ENCODE peak calls at places on chromosomes 2 and 18, in eight cellular contexts. C is CD4-positive, CD25-positive, alpha-beta regulatory T cell; Q is brain microvascular endothelial cell; V is endothelial cell of umbilical vein; O is CD8-positive, alpha-beta memory T cell; R is colonic mucosa; P is effector memory CD4-positive, alpha-beta T cell; D is hepatocyte. G is an unnamed sample. For H3K27me3, the result is how much of the 10 kb centered on the place peaks cover.

GRCh38 chr18:48161201-48161910 is 230.9 kb upstream of the SMAD2 start:
- DNase-seq in O (no peak), P (peak), C (peak), Q (peak), D (peak), V (peak), R (peak), G (peak)

GRCh38 chr2:85303780-85304531 is 23.8 kb downstream of the TGOLN2 start:
- DNase-seq in R (no peak), P (no peak), V (no peak), D (no peak), Q (no peak), C (no peak), O (no peak), G (no peak)

GRCh38 chr18:42614619-42615293 is 500.7 kb downstream of the RIT2 start:
- DNase-seq in Q (peak), P (no peak), V (peak), O (no peak), D (peak), C (no peak), R (no peak), G (no peak)

GRCh38 chr2:74369976-74370375 is 10.1 kb downstream of the DCTN1 start:
- DNase-seq in O (no peak), R (no peak), V (no peak), C (no peak), D (no peak), P (no peak), Q (no peak), G (no peak)

GRCh38 chr2:8615252-8616083 is 66.4 kb upstream of the ID2 start:
- DNase-seq in D (no peak), R (no peak), Q (no peak), C (no peak), V (no peak), P (no peak), O (no peak), G (no peak)

GRCh38 chr18:52694804-52695203 is 354.8 kb downstream of the DCC start:
- DNase-seq in O (no peak), V (no peak), R (no peak), C (no peak), D (peak), Q (peak), P (no peak), G (no peak)

GRCh38 chr18:48879008-48879431 is 71.7 kb downstream of the SMAD7 start:
- DNase-seq in Q (no peak), O (no peak), D (peak), V (no peak), P (no peak), C (no peak), R (no peak), G (no peak)

GRCh38 chr18:60339018-60339417 is 33.6 kb downstream of the MC4R start:
- DNase-seq in P (no peak), R (no peak), V (no peak), D (no peak), O (no peak), C (no peak), Q (no peak), G (no peak)

GRCh38 chr2:17518212-17519154 is at the start of gene RAD51AP2:
- DNase-seq in Q (peak), D (peak), R (peak), P (no peak), C (peak), V (peak), O (no peak), G (peak)

GRCh38 chr2:224802407-224802806 is 86.2 kb upstream of the CCDC195 start:
- DNase-seq in C (no peak), R (no peak), P (no peak), O (no peak), Q (peak), V (peak), D (no peak), G (peak)

GRCh38 chr2:22397847-22398246 is 987.1 kb upstream of the KLHL29 start:
- DNase-seq in Q (no peak), P (no peak), O (no peak), D (no peak), R (no peak), V (no peak), C (no peak), G (no peak)

GRCh38 chr2:86176583-86176982 is 18.7 kb downstream of the IMMT start:
- DNase-seq in C (no peak), D (no peak), O (no peak), R (no peak), V (no peak), P (no peak), Q (no peak), G (no peak)

GRCh38 chr2:173010233-173010632 is 65.4 kb upstream of the MAP3K20 start:
- DNase-seq in C (no peak), P (no peak), V (no peak), R (no peak), Q (no peak), O (no peak), D (no peak), G (no peak)

GRCh38 chr18:74496508-74497307 is 545 bp downstream of the CNDP2 start:
- DNase-seq in C (peak), P (no peak), V (no peak), D (peak), R (peak), O (peak), Q (peak), G (peak)

GRCh38 chr2:229927817-229928321 is 5.6 kb downstream of the FBXO36 start:
- DNase-seq in O (no peak), V (peak), D (no peak), Q (no peak), C (no peak), P (no peak), R (no peak), G (no peak)

GRCh38 chr2:229728360-229728759 is 14.0 kb upstream of the DNER start:
- DNase-seq in Q (no peak), D (no peak), V (no peak), O (no peak), R (no peak), P (no peak), C (no peak), G (no peak)

GRCh38 chr2:86426271-86426670 is 14.9 kb upstream of the KDM3A start:
- DNase-seq in V (no peak), R (no peak), O (no peak), D (no peak), C (no peak), P (no peak), Q (no peak), G (no peak)

GRCh38 chr2:66596229-66596628 is 161.3 kb downstream of the MEIS1 start:
- DNase-seq in Q (no peak), V (no peak), R (no peak), C (no peak), P (no peak), O (no peak), D (no peak), G (no peak)

GRCh38 chr18:10078053-10078452 is 164.2 kb downstream of the VAPA start:
- DNase-seq in Q (no peak), P (no peak), R (no peak), C (no peak), O (no peak), D (peak), V (no peak), G (no peak)

GRCh38 chr2:8217366-8218125 is 464.3 kb upstream of the ID2 start:
- DNase-seq in P (no peak), O (no peak), V (no peak), D (no peak), Q (no peak), R (no peak), C (no peak), G (no peak)

GRCh38 chr2:235005603-235006259 is 53.9 kb downstream of the SH3BP4 start:
- DNase-seq in D (peak), R (peak), C (no peak), O (no peak), Q (no peak), V (peak), P (no peak), G (no peak)

GRCh38 chr2:146874260-146874658 is 970.6 kb upstream of the ACVR2A start:
- DNase-seq in P (no peak), V (peak), D (no peak), R (no peak), O (no peak), Q (peak), C (no peak), G (peak)

GRCh38 chr18:42736074-42736473 is 379.4 kb downstream of the RIT2 start:
- DNase-seq in O (no peak), Q (no peak), D (no peak), C (no peak), P (no peak), V (no peak), R (no peak), G (no peak)

GRCh38 chr2:46489430-46489829 is 10.1 kb downstream of the TMEM247 start:
- DNase-seq in P (no peak), C (no peak), V (no peak), R (no peak), Q (no peak), D (no peak), O (no peak), G (no peak)

GRCh38 chr2:190655570-190655969 is 6.7 kb downstream of the NAB1 start:
- DNase-seq in R (no peak), P (no peak), Q (no peak), D (no peak), C (no peak), V (no peak), O (no peak), G (no peak)

GRCh38 chr18:62634991-62635630 is 80.2 kb upstream of the PHLPP1 start:
- DNase-seq in P (no peak), O (no peak), C (no peak), D (no peak), V (no peak), Q (no peak), R (no peak), G (no peak)

GRCh38 chr18:7094432-7094831 is 23.2 kb downstream of the LAMA1 start:
- DNase-seq in Q (no peak), P (no peak), D (no peak), R (no peak), V (no peak), C (no peak), O (no peak), G (no peak)

GRCh38 chr18:7102131-7102530 is 15.5 kb downstream of the LAMA1 start:
- DNase-seq in O (no peak), V (no peak), P (no peak), R (no peak), Q (no peak), C (no peak), D (no peak), G (no peak)

DNA sequence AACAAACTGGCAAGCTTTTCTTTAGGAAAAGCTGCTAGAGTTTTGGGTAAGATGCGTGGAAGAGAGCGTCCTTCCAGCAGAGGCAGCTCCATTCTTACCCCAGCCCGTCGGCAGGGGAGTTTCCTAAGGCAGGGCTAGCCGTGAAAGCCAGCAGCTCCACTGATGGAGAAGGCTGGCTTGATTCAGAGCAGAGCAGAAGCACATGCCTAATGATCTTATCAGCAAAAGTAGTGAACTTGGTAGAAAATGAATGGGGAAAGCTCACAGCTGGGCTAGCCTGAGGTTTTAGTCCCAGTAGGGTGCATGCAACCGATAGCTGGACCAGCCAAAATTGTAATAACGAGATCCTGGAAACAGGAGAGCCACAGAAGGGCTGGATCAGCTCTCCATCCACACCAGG is 20.8 kb downstream of the LAMA1 start:
- DNase-seq in R (no peak), P (no peak), V (no peak), O (no peak), D (no peak), C (no peak), Q (no peak), G (no peak)
- H3K27ac ChIP-seq in R (no peak), P (no peak), V (no peak), O (no peak), D (no peak), C (no peak), Q (no peak), G (no peak)

GRCh38 chr2:16181741-16182090 is 241.4 kb downstream of the MYCN start:
- DNase-seq in C (no peak), P (no peak), R (no peak), D (no peak), O (no peak), V (no peak), Q (no peak), G (no peak)

GRCh38 chr2:16181062-16181740 is 240.9 kb downstream of the MYCN start:
- DNase-seq in D (no peak), O (no peak), Q (no peak), P (no peak), R (no peak), V (no peak), C (no peak), G (no peak)

GRCh38 chr2:16178551-16179130 is 238.3 kb downstream of the MYCN start:
- DNase-seq in Q (no peak), P (no peak), C (no peak), V (no peak), D (no peak), O (no peak), R (no peak), G (no peak)

GRCh38 chr2:16179701-16180402 is 239.5 kb downstream of the MYCN start:
- DNase-seq in C (no peak), Q (no peak), D (peak), O (no peak), P (no peak), R (no peak), V (no peak), G (no peak)

DNA sequence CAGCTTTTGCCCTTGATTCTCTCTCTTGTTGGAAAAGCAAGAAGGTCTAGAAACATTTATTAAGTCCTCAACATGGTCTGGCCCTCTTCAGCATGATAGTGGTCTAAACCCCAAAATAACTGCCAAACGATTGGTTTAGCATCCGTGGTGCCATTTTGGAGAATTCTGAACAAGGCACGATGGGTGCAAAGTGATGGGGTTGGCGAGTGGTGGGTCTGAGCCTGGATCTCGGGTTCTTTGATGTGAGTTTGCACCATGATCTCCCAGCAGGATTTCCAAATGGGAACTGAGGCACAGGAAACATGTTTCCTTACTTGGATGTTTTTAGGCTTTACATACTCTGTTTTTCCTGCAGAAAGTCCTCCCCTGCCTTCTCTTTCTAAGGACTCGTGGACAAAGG is 240.3 kb downstream of the MYCN start:
- DNase-seq in C (no peak), O (no peak), R (no peak), P (no peak), D (no peak), Q (no peak), V (no peak), G (no peak)
- H3K27me3 ChIP-seq in C (under half), O (under half), R (under half), P (under half), D (under half), Q (under half), V (under half), G (under half)

GRCh38 chr2:119820275-119820674 is 60.6 kb downstream of the PTPN4 start:
- DNase-seq in P (no peak), O (no peak), Q (peak), C (no peak), V (peak), D (peak), R (no peak), G (peak)
- H3K27ac ChIP-seq in P (no peak), O (no peak), Q (no peak), C (no peak), V (peak), D (no peak), R (no peak), G (peak)

DNA sequence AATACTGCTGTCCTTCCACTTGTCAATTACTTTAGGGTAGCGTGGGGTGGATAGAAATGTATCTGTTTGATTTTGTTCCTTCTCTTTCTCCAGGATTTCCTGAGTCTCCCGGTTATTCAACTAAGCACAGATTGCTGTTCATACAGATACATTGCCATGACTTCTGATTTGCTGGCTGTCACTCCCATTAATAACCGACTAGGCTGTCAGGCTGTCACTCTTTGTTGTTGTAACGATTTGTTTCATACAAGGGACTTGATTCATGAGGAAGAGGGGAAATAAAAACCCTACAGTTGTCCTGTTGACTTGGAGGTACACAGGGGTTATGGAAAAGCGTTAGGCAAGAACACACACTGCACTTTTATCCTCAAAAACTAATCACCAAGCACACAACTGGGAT is 302.7 kb upstream of the SMIM21 start:
- DNase-seq in R (no peak), O (no peak), Q (no peak), V (no peak), C (no peak), D (no peak), P (no peak), G (no peak)
- H3K27me3 ChIP-seq in R (under half), O (under half), Q (under half), V (under half), C (under half), D (under half), P (under half), G (under half)

DNA sequence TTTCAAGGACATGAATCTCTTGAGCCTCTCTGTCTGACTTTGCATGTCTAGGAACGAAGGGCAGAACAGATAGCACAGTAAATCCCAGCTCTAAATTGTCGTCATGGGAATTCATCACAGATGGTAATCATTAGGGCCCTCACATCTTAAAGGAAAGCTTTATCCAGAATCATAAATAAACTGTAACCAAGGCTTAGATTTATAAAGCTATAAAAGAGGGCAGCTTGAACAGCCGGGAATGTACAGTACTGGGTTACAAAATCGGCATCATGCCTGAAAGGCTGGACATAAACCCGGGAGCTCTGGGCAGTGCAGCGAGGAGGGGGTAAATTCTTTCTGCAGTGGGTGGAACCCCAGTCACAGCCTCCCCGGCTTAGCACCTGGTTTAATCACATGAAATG is 144.4 kb downstream of the GFPT1 start:
- DNase-seq in P (no peak), D (peak), C (no peak), O (no peak), V (no peak), R (no peak), Q (no peak), G (no peak)
- H3K27ac ChIP-seq in P (no peak), D (peak), C (no peak), O (no peak), V (no peak), R (no peak), Q (no peak), G (no peak)

GRCh38 chr18:7116001-7116831 is 1.4 kb downstream of the LAMA1 start:
- DNase-seq in O (no peak), P (no peak), Q (peak), R (no peak), C (no peak), D (peak), V (no peak), G (no peak)
- H3K27me3 ChIP-seq in O (under half), P (under half), Q (under half), R (under half), C (under half), D (under half), V (under half), G (half or more)

GRCh38 chr2:62459672-62460071 is 46.3 kb downstream of the TMEM17 start:
- DNase-seq in C (no peak), V (no peak), O (no peak), D (no peak), P (no peak), R (no peak), Q (no peak), G (no peak)

GRCh38 chr2:62462211-62462610 is 43.8 kb downstream of the TMEM17 start:
- DNase-seq in P (no peak), R (no peak), Q (no peak), V (no peak), D (no peak), O (no peak), C (no peak), G (no peak)

GRCh38 chr2:62460175-62460574 is 45.8 kb downstream of the TMEM17 start:
- DNase-seq in D (no peak), P (no peak), O (no peak), V (no peak), Q (no peak), R (no peak), C (no peak), G (no peak)

GRCh38 chr2:62461017-62461553 is 44.9 kb downstream of the TMEM17 start:
- DNase-seq in C (no peak), V (no peak), Q (no peak), D (no peak), P (no peak), O (no peak), R (no peak), G (no peak)

GRCh38 chr2:62461707-62462106 is 44.3 kb downstream of the TMEM17 start:
- DNase-seq in Q (no peak), P (no peak), D (peak), C (no peak), O (no peak), V (no peak), R (no peak), G (no peak)
- H3K27ac ChIP-seq in Q (no peak), P (no peak), D (no peak), C (no peak), O (no peak), V (no peak), R (no peak), G (no peak)

GRCh38 chr2:98732430-98733051 is 1.6 kb upstream of the MGAT4A start:
- DNase-seq in R (no peak), D (no peak), O (no peak), Q (no peak), C (no peak), P (no peak), V (peak), G (no peak)
- H3K27me3 ChIP-seq in R (under half), D (under half), O (under half), Q (under half), C (under half), P (under half), V (under half), G (under half)

G was measured in SJSA1.